ENCODE peak calls at places on chromosomes 13 and 19, in four cellular contexts. Z, H, L and S are unnamed samples.

GRCh38 chr13:49776871-49777270 is 15.6 kb downstream of the KPNA3 start:
- DNase-seq in Z (no peak), H (no peak), L (peak; percentile 30), S (no peak)

GRCh38 chr19:47619763-47620162 is 10.8 kb downstream of the BICRA start:
- DNase-seq in H (no peak), Z (no peak), L (peak; percentile 74), S (no peak)

GRCh38 chr13:34155931-34156607 is 338.1 kb downstream of the RFC3 start:
- DNase-seq in Z (no peak), H (no peak), L (peak; percentile 57), S (peak; percentile 89)

GRCh38 chr13:37429976-37430375 is 168.6 kb downstream of the POSTN start:
- DNase-seq in Z (no peak), H (no peak), L (peak; percentile 93), S (peak; percentile 88)

GRCh38 chr13:91369432-91369831 is 21.9 kb downstream of the MIR17HG start:
- DNase-seq in Z (no peak), L (peak; percentile 41), H (no peak), S (peak; percentile 61)

GRCh38 chr13:60213236-60213746 is 49.6 kb upstream of the DIAPH3 start:
- DNase-seq in L (no peak), Z (no peak), H (no peak), S (no peak)

GRCh38 chr13:98824376-98825160 is 72.1 kb upstream of the SLC15A1 start:
- DNase-seq in L (no peak), Z (no peak), H (no peak), S (no peak)

GRCh38 chr19:30555075-30555787 is 183.0 kb downstream of the ZNF536 start:
- DNase-seq in L (no peak), Z (no peak), H (no peak), S (no peak)

GRCh38 chr19:17582613-17583012 is 27.2 kb downstream of the COLGALT1 start:
- DNase-seq in H (no peak), Z (no peak), L (no peak), S (no peak)

GRCh38 chr19:843180-843835 is 2.5 kb downstream of the PRTN3 start:
- DNase-seq in H (peak; percentile 29), Z (peak; percentile 62), L (no peak), S (no peak)

GRCh38 chr19:15399635-15400034 is 19.2 kb downstream of the AKAP8L start:
- DNase-seq in L (no peak), H (no peak), Z (no peak), S (no peak)

GRCh38 chr13:109684836-109685602 is 101.4 kb downstream of the IRS2 start:
- DNase-seq in L (peak; percentile 59), H (no peak), Z (no peak), S (no peak)

GRCh38 chr13:73421310-73421912 is 362.6 kb downstream of the KLF5 start:
- DNase-seq in L (peak; percentile 22), Z (no peak), H (no peak), S (no peak)

GRCh38 chr13:49527123-49527522 is 31.4 kb downstream of the PHF11 start:
- DNase-seq in Z (no peak), L (no peak), H (peak; percentile 51), S (no peak)